ENCODE peak calls at places on chromosomes 1 and 21, in eight cellular contexts. One of them, this sample, is unnamed.

GRCh38 chr1:93581917-93582850 is 99.5 kb downstream of the BCAR3 start:
- DNase-seq in prostate gland: no peak
- DNase-seq in cardiac fibroblast: no peak
- DNase-seq in foreskin fibroblast: no peak
- DNase-seq in tibial nerve: no peak
- DNase-seq in ovary: no peak
- DNase-seq in colonic mucosa: peak; percentile 77
- DNase-seq in fibroblast of pulmonary artery: no peak
- DNase-seq in this sample: no peak

GRCh38 chr1:97806336-97806735 is 114.5 kb downstream of the DPYD start:
- DNase-seq in prostate gland: no peak
- DNase-seq in cardiac fibroblast: no peak
- DNase-seq in foreskin fibroblast: no peak
- DNase-seq in tibial nerve: no peak
- DNase-seq in ovary: no peak
- DNase-seq in colonic mucosa: no peak
- DNase-seq in fibroblast of pulmonary artery: no peak
- DNase-seq in this sample: no peak

GRCh38 chr1:21262282-21263051 is 27.8 kb downstream of the ECE1 start:
- DNase-seq in prostate gland: peak; percentile 33
- DNase-seq in cardiac fibroblast: peak; percentile 95
- DNase-seq in foreskin fibroblast: peak; percentile 97
- DNase-seq in tibial nerve: peak; percentile 77
- DNase-seq in ovary: peak; percentile 87
- DNase-seq in colonic mucosa: peak; percentile 35
- DNase-seq in fibroblast of pulmonary artery: peak; percentile 94
- DNase-seq in this sample: peak; percentile 91

GRCh38 chr1:155051777-155052398 is 772 bp downstream of the ADAM15 start:
- DNase-seq in prostate gland: peak; percentile 58
- DNase-seq in cardiac fibroblast: peak; percentile 40
- DNase-seq in foreskin fibroblast: peak; percentile 69
- DNase-seq in tibial nerve: peak; percentile 40
- DNase-seq in ovary: peak; percentile 66
- DNase-seq in colonic mucosa: peak; percentile 77
- DNase-seq in fibroblast of pulmonary artery: peak; percentile 29
- DNase-seq in this sample: peak; percentile 19

GRCh38 chr1:3029991-3030662 is 8.9 kb downstream of the ACTRT2 start:
- DNase-seq in prostate gland: no peak
- DNase-seq in cardiac fibroblast: no peak
- DNase-seq in foreskin fibroblast: no peak
- DNase-seq in tibial nerve: no peak
- DNase-seq in ovary: no peak
- DNase-seq in colonic mucosa: no peak
- DNase-seq in fibroblast of pulmonary artery: no peak
- DNase-seq in this sample: no peak

GRCh38 chr1:227072991-227073390 is 132.9 kb downstream of the COQ8A start:
- DNase-seq in prostate gland: no peak
- DNase-seq in cardiac fibroblast: peak; percentile 8
- DNase-seq in foreskin fibroblast: peak; percentile 22
- DNase-seq in tibial nerve: no peak
- DNase-seq in ovary: no peak
- DNase-seq in colonic mucosa: no peak
- DNase-seq in fibroblast of pulmonary artery: peak; percentile 39
- DNase-seq in this sample: peak; percentile 39

GRCh38 chr1:116568925-116569490 is 1.8 kb downstream of the CD58 start:
- DNase-seq in prostate gland: no peak
- DNase-seq in cardiac fibroblast: no peak
- DNase-seq in foreskin fibroblast: no peak
- DNase-seq in tibial nerve: no peak
- DNase-seq in ovary: no peak
- DNase-seq in colonic mucosa: no peak
- DNase-seq in fibroblast of pulmonary artery: no peak
- DNase-seq in this sample: no peak

GRCh38 chr1:242402956-242403355 is 121.5 kb downstream of the PLD5 start:
- DNase-seq in prostate gland: no peak
- DNase-seq in cardiac fibroblast: no peak
- DNase-seq in foreskin fibroblast: no peak
- DNase-seq in tibial nerve: no peak
- DNase-seq in ovary: no peak
- DNase-seq in colonic mucosa: no peak
- DNase-seq in fibroblast of pulmonary artery: no peak
- DNase-seq in this sample: no peak

GRCh38 chr1:91751281-91751680 is 134.7 kb downstream of the TGFBR3 start:
- DNase-seq in prostate gland: no peak
- DNase-seq in cardiac fibroblast: peak; percentile 90
- DNase-seq in foreskin fibroblast: peak; percentile 86
- DNase-seq in tibial nerve: no peak
- DNase-seq in ovary: no peak
- DNase-seq in colonic mucosa: no peak
- DNase-seq in fibroblast of pulmonary artery: peak; percentile 72
- DNase-seq in this sample: peak; percentile 65

GRCh38 chr1:245332085-245332484 is 177.3 kb downstream of the KIF26B start:
- DNase-seq in prostate gland: no peak
- DNase-seq in cardiac fibroblast: no peak
- DNase-seq in foreskin fibroblast: no peak
- DNase-seq in tibial nerve: no peak
- DNase-seq in ovary: no peak
- DNase-seq in colonic mucosa: no peak
- DNase-seq in fibroblast of pulmonary artery: no peak
- DNase-seq in this sample: no peak

GRCh38 chr1:217373761-217374701 is 256.9 kb downstream of the GPATCH2 start:
- DNase-seq in prostate gland: no peak
- DNase-seq in cardiac fibroblast: no peak
- DNase-seq in foreskin fibroblast: no peak
- DNase-seq in tibial nerve: no peak
- DNase-seq in ovary: no peak
- DNase-seq in colonic mucosa: no peak
- DNase-seq in fibroblast of pulmonary artery: no peak
- DNase-seq in this sample: no peak

GRCh38 chr1:28246427-28246832 is 10.5 kb downstream of the ATP5IF1 start:
- DNase-seq in prostate gland: peak; percentile 44
- DNase-seq in cardiac fibroblast: peak; percentile 53
- DNase-seq in foreskin fibroblast: peak; percentile 32
- DNase-seq in tibial nerve: no peak
- DNase-seq in ovary: no peak
- DNase-seq in colonic mucosa: peak; percentile 68
- DNase-seq in fibroblast of pulmonary artery: peak; percentile 62
- DNase-seq in this sample: no peak

GRCh38 chr1:68051475-68051874 is 1.0 kb upstream of the DIRAS3 start:
- DNase-seq in prostate gland: peak; percentile 33
- DNase-seq in cardiac fibroblast: peak; percentile 82
- DNase-seq in foreskin fibroblast: peak; percentile 83
- DNase-seq in tibial nerve: no peak
- DNase-seq in ovary: peak; percentile 83
- DNase-seq in colonic mucosa: peak; percentile 26
- DNase-seq in fibroblast of pulmonary artery: peak; percentile 80
- DNase-seq in this sample: peak; percentile 68

DNA sequence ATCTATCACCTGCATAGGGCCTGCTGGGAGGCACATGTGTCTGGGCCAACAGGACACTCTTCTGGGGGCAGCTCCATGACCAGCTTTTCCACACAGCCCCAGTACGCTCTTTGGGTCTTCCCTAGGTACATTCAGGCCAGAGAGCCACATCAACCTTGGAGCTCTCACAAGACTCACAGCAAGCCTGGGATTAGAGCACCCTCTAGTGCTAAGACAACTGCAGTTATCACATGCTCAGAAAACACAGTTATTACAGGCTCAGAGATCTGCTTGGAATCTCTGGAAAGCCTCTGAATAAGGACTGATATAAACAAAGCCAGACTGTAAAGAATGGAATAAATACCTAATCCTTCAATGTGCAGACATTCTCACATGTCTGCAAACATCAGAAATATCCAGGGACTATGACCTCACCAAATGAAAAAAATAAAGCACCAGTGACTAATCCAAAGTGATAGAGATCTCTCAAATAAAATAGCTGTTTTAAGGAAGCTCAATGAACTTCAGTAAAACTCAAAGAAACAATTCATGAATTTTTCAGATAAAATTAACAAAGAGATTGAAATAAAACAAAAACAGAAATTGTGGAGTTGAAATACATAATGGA is 563.9 kb upstream of the NR5A2 start:
- DNase-seq in prostate gland: no peak
- DNase-seq in cardiac fibroblast: peak; percentile 76
- DNase-seq in foreskin fibroblast: peak; percentile 59
- DNase-seq in tibial nerve: no peak
- DNase-seq in ovary: no peak
- DNase-seq in colonic mucosa: peak; percentile 24
- DNase-seq in fibroblast of pulmonary artery: peak; percentile 81
- DNase-seq in this sample: peak; percentile 64
- TF ChIP-seq CTCF in prostate gland: no peak
- TF ChIP-seq CTCF in cardiac fibroblast: peak; percentile 78
- TF ChIP-seq CTCF in foreskin fibroblast: peak; percentile 72
- TF ChIP-seq CTCF in tibial nerve: no peak
- TF ChIP-seq CTCF in ovary: no peak
- TF ChIP-seq CTCF in colonic mucosa: no peak
- TF ChIP-seq CTCF in fibroblast of pulmonary artery: peak; percentile 75
- TF ChIP-seq CTCF in this sample: peak; percentile 60

GRCh38 chr1:29349871-29350491 is 113.7 kb downstream of the PTPRU start:
- DNase-seq in prostate gland: no peak
- DNase-seq in cardiac fibroblast: no peak
- DNase-seq in foreskin fibroblast: no peak
- DNase-seq in tibial nerve: no peak
- DNase-seq in ovary: no peak
- DNase-seq in colonic mucosa: no peak
- DNase-seq in fibroblast of pulmonary artery: no peak
- DNase-seq in this sample: no peak
- H3K4me3 ChIP-seq in prostate gland: no peak overlapping the region
- H3K4me3 ChIP-seq in cardiac fibroblast: no peak overlapping the region
- H3K4me3 ChIP-seq in foreskin fibroblast: no peak overlapping the region
- H3K4me3 ChIP-seq in tibial nerve: no peak overlapping the region
- H3K4me3 ChIP-seq in ovary: no peak overlapping the region
- H3K4me3 ChIP-seq in colonic mucosa: no peak overlapping the region
- H3K4me3 ChIP-seq in fibroblast of pulmonary artery: no peak overlapping the region
- H3K4me3 ChIP-seq in this sample: no peak overlapping the region

DNA sequence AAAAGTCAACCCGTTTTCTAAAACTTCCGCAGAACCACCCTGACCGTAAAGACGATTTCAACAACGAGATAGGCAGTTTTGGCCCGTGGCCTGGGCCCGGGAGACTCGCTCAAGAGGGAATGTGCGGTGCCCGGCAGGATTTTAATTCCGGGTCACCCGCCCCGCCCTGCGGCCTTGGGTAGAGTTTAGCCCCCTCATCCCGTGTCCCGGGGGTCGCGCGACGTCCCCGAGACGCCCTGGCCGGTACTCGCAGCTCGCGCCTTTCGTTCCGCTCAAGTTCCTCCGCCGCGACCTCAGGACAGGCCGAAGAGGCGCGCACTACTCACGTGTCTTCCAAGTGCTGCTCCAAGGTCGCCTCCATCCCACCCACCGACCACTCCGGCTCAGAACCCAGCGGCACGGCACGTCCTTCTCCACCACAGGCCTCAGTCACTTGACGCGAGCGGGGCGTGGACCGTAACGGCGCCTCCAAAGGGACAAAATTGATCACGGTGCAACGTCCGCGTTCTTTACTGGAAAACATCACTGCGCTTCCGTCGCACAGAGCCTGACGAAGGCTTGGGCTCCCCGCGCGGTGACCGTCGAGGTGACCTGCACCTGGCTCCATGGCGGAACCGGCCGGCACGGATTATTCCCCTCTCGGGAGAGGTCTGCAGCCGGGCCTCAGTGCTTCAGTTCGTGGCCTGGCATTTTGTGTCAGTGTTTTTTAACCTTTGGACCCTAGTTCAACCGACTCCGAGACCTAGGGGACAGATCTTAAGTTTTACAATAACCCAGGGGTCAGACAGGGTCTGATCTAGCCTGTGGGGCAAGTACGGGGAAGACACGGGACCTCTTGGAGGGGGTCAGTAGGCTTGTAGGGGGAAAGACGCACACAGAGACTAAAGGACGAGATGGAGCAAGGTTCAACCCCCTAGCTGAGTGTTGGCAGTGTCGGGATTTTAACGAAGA is at the start of gene LAMTOR5:
- DNase-seq in prostate gland: peak; percentile 91
- DNase-seq in cardiac fibroblast: peak; percentile 94
- DNase-seq in foreskin fibroblast: peak; percentile 96
- DNase-seq in tibial nerve: peak; percentile 88
- DNase-seq in ovary: peak; percentile 94
- DNase-seq in colonic mucosa: peak; percentile 97
- DNase-seq in fibroblast of pulmonary artery: peak; percentile 93
- DNase-seq in this sample: peak; percentile 92
- TF ChIP-seq CTCF in prostate gland: no peak
- TF ChIP-seq CTCF in cardiac fibroblast: no peak
- TF ChIP-seq CTCF in foreskin fibroblast: no peak
- TF ChIP-seq CTCF in tibial nerve: no peak
- TF ChIP-seq CTCF in ovary: no peak
- TF ChIP-seq CTCF in colonic mucosa: no peak
- TF ChIP-seq CTCF in fibroblast of pulmonary artery: no peak
- TF ChIP-seq CTCF in this sample: peak; percentile 7

DNA sequence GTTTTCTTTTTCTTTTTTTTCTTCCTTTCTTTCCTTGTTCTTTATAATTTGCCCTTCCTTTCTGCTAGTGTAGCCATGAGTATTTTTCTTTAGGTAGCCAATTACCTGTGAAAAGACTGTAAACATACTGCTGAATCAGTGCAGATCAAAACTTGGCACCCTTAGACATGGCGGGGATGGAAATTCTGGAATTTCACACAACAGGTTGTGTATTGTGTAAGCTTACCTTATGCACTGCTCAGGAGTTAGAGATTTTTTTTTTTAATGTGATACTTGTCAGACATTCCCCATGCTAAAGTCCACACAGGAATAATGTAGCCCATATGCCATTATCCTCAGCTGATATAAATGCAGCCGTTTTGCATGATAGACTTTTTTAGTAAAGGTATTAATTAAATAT is 1.8 kb downstream of the CEPT1 start:
- DNase-seq in prostate gland: no peak
- DNase-seq in cardiac fibroblast: no peak
- DNase-seq in foreskin fibroblast: no peak
- DNase-seq in tibial nerve: no peak
- DNase-seq in ovary: no peak
- DNase-seq in colonic mucosa: no peak
- DNase-seq in fibroblast of pulmonary artery: no peak
- DNase-seq in this sample: no peak
- H3K4me3 ChIP-seq in prostate gland: no peak overlapping the region
- H3K4me3 ChIP-seq in cardiac fibroblast: no peak overlapping the region
- H3K4me3 ChIP-seq in foreskin fibroblast: peak overlapping the region; percentile 85
- H3K4me3 ChIP-seq in tibial nerve: no peak overlapping the region
- H3K4me3 ChIP-seq in ovary: no peak overlapping the region
- H3K4me3 ChIP-seq in colonic mucosa: no peak overlapping the region
- H3K4me3 ChIP-seq in fibroblast of pulmonary artery: peak overlapping the region; percentile 93
- H3K4me3 ChIP-seq in this sample: no peak overlapping the region

GRCh38 chr21:37766104-37766503 is 150.2 kb downstream of the KCNJ6 start:
- DNase-seq in prostate gland: no peak
- DNase-seq in cardiac fibroblast: no peak
- DNase-seq in foreskin fibroblast: no peak
- DNase-seq in tibial nerve: no peak
- DNase-seq in ovary: no peak
- DNase-seq in colonic mucosa: no peak
- DNase-seq in fibroblast of pulmonary artery: no peak
- DNase-seq in this sample: no peak
- TF ChIP-seq CTCF in prostate gland: no peak
- TF ChIP-seq CTCF in cardiac fibroblast: no peak
- TF ChIP-seq CTCF in foreskin fibroblast: no peak
- TF ChIP-seq CTCF in tibial nerve: no peak
- TF ChIP-seq CTCF in ovary: no peak
- TF ChIP-seq CTCF in colonic mucosa: no peak
- TF ChIP-seq CTCF in fibroblast of pulmonary artery: no peak
- TF ChIP-seq CTCF in this sample: no peak

GRCh38 chr1:8533907-8534306 is 216.0 kb downstream of the SLC45A1 start:
- DNase-seq in prostate gland: no peak
- DNase-seq in cardiac fibroblast: no peak
- DNase-seq in foreskin fibroblast: no peak
- DNase-seq in tibial nerve: no peak
- DNase-seq in ovary: no peak
- DNase-seq in colonic mucosa: no peak
- DNase-seq in fibroblast of pulmonary artery: no peak
- DNase-seq in this sample: no peak
- H3K4me3 ChIP-seq in prostate gland: no peak overlapping the region
- H3K4me3 ChIP-seq in cardiac fibroblast: no peak overlapping the region
- H3K4me3 ChIP-seq in foreskin fibroblast: no peak overlapping the region
- H3K4me3 ChIP-seq in tibial nerve: no peak overlapping the region
- H3K4me3 ChIP-seq in ovary: no peak overlapping the region
- H3K4me3 ChIP-seq in colonic mucosa: no peak overlapping the region
- H3K4me3 ChIP-seq in fibroblast of pulmonary artery: no peak overlapping the region
- H3K4me3 ChIP-seq in this sample: no peak overlapping the region

GRCh38 chr1:39129514-39129913 is 75.0 kb upstream of the MACF1 start:
- DNase-seq in prostate gland: peak; percentile 15
- DNase-seq in cardiac fibroblast: peak; percentile 71
- DNase-seq in foreskin fibroblast: peak; percentile 64
- DNase-seq in tibial nerve: no peak
- DNase-seq in ovary: no peak
- DNase-seq in colonic mucosa: no peak
- DNase-seq in fibroblast of pulmonary artery: peak; percentile 69
- DNase-seq in this sample: peak; percentile 57
- TF ChIP-seq CTCF in prostate gland: no peak
- TF ChIP-seq CTCF in cardiac fibroblast: peak; percentile 28
- TF ChIP-seq CTCF in foreskin fibroblast: peak; percentile 41
- TF ChIP-seq CTCF in tibial nerve: no peak
- TF ChIP-seq CTCF in ovary: no peak
- TF ChIP-seq CTCF in colonic mucosa: no peak
- TF ChIP-seq CTCF in fibroblast of pulmonary artery: peak; percentile 54
- TF ChIP-seq CTCF in this sample: peak; percentile 56